ENCODE peak calls at places on chromosomes 3 and 15, in eight cellular contexts. S, Y, V, W, K, E, Q and O are unnamed samples.
A peak's percentile ranks its signal among the peaks of the same experiment; 100 is the strongest.

GRCh38 chr15:38642689-38643270 is 78.2 kb upstream of the RASGRP1 start:
- DNase-seq in S (no peak), Y (no peak), V (no peak), W (no peak), K (no peak), E (no peak), Q (no peak), O (no peak)

GRCh38 chr3:45010718-45011355 is 15.3 kb upstream of the CLEC3B start:
- DNase-seq in S (peak; percentile 67), Y (no peak), V (no peak), W (peak; percentile 82), K (peak; percentile 47), E (peak; percentile 53), Q (no peak), O (no peak)

GRCh38 chr3:128412180-128413002 is 54.3 kb downstream of the DNAJB8 start:
- DNase-seq in S (no peak), Y (no peak), V (no peak), W (no peak), K (no peak), E (no peak), Q (no peak), O (no peak)

GRCh38 chr3:170301404-170301803 is 56.1 kb upstream of the SKIL start:
- DNase-seq in S (peak; percentile 32), Y (no peak), V (no peak), W (no peak), K (peak; percentile 14), E (peak; percentile 71), Q (no peak), O (no peak)

GRCh38 chr3:127590282-127590592 is 296 bp downstream of the TPRA1 start:
- DNase-seq in S (no peak), Y (no peak), V (peak; percentile 74), W (no peak), K (no peak), E (no peak), Q (peak; percentile 71), O (no peak)

GRCh38 chr15:95770191-95770590 is 560.3 kb upstream of the NR2F2 start:
- DNase-seq in S (peak; percentile 32), Y (no peak), V (no peak), W (no peak), K (peak; percentile 30), E (peak; percentile 69), Q (no peak), O (no peak)

GRCh38 chr3:193830791-193831191 is 237.8 kb downstream of the OPA1 start:
- DNase-seq in S (no peak), Y (no peak), V (no peak), W (no peak), K (peak; percentile 37), E (no peak), Q (no peak), O (no peak)

GRCh38 chr3:90054306-90054705 is 946.9 kb downstream of the EPHA3 start:
- DNase-seq in S (no peak), Y (no peak), V (no peak), W (no peak), K (no peak), E (no peak), Q (no peak), O (no peak)

GRCh38 chr15:74785716-74786032 is 3.8 kb downstream of the CSK start:
- DNase-seq in S (no peak), Y (no peak), V (peak; percentile 74), W (peak; percentile 62), K (no peak), E (no peak), Q (peak; percentile 70), O (no peak)

GRCh38 chr15:30038667-30039523 is 43.9 kb upstream of the GOLGA8J start:
- DNase-seq in S (no peak), Y (no peak), V (no peak), W (no peak), K (no peak), E (no peak), Q (no peak), O (peak; percentile 53)

GRCh38 chr3:68631810-68632545 is 300.4 kb downstream of the TAFA4 start:
- DNase-seq in S (no peak), Y (no peak), V (no peak), W (no peak), K (no peak), E (no peak), Q (no peak), O (no peak)

GRCh38 chr3:119530418-119530817 is 29.0 kb downstream of the CD80 start:
- DNase-seq in S (no peak), Y (no peak), V (no peak), W (no peak), K (no peak), E (no peak), Q (no peak), O (no peak)

GRCh38 chr3:27425896-27426565 is 56.8 kb upstream of the NEK10 start:
- DNase-seq in S (no peak), Y (no peak), V (no peak), W (no peak), K (no peak), E (no peak), Q (no peak), O (no peak)

DNA sequence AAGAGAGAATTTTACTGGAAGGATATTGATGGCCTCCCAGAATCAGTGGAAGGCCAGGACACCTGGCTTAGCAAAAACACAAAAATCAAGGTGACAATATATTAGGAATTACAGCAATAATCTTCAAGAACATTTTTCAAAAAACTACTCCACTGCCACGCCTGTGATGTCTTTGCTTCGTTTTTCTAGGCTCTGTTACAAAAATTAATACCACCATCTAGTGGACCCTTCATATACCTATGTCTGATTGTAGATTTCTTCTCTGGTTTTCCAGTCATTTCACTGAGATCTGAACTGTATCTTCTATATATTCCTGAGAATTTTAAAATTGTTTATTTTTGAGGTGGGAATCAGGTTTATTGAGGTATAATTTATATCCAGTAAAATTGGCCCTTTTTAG is 5.6 kb upstream of the SLC33A1 start:
- DNase-seq in S (peak; percentile 18), Y (peak; percentile 44), V (peak; percentile 39), W (no peak), K (peak; percentile 32), E (peak; percentile 44), Q (no peak), O (no peak)
- TF ChIP-seq CTCF in S (peak; percentile 40), Y (peak; percentile 54), V (peak; percentile 35), W (peak; percentile 20), K (peak; percentile 30), E (peak; percentile 31), Q (no peak), O (peak; percentile 47)

GRCh38 chr3:122984007-122984406 is 43.6 kb downstream of the SEMA5B start:
- DNase-seq in S (no peak), Y (no peak), V (no peak), W (peak; percentile 31), K (no peak), E (no peak), Q (no peak), O (no peak)
- TF ChIP-seq CTCF in S (no peak), Y (no peak), V (no peak), W (no peak), K (no peak), E (no peak), Q (no peak), O (no peak)

DNA sequence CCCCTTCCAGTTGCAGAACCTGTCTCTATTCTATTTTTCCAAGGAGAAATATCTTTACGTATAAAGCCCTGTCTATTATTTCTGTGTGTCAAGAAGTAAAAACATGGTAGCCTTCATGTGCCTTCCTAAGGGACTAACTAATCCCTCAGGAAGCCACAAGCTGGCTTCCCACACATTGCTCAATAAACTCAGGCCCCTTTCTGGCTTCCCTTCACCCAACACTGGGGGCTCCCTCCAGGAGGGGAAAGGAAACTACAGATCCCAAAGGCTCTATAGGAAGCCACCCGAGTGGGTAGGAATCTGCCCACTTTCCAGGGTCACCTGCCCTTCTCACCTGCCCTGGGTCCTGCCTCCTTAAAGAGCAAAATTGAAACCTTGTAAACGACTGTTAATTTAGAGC is 4.6 kb downstream of the TLE3 start:
- DNase-seq in S (no peak), Y (peak; percentile 23), V (no peak), W (no peak), K (no peak), E (peak; percentile 66), Q (no peak), O (no peak)
- TF ChIP-seq CTCF in S (no peak), Y (no peak), V (no peak), W (no peak), K (no peak), E (peak; percentile 10), Q (no peak), O (no peak)

DNA sequence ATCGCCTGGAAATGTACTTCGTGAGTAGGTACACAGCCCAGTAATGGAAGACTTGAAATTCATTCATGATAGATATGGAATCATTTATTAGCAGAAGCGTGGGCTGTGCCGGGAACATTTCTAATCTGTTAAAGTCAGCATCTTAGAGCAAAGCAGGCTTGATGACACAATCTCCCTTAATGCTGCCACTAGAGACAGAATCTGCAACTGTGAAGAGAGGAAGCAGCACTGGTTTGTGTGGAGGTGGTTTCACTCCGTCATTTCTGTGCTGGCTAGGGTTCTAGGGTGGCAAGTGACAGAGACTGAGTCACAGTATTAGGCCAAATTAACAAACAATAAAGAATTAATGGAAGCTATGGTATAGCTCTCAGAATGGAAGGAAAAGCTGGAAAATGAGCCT is 225.1 kb upstream of the PROK2 start:
- DNase-seq in S (no peak), Y (no peak), V (peak; percentile 31), W (no peak), K (no peak), E (peak; percentile 31), Q (no peak), O (peak; percentile 37)
- TF ChIP-seq CTCF in S (no peak), Y (no peak), V (peak; percentile 14), W (no peak), K (no peak), E (peak; percentile 4), Q (no peak), O (no peak)

GRCh38 chr3:179981646-179982045 is 55.1 kb downstream of the PEX5L start:
- DNase-seq in S (no peak), Y (no peak), V (no peak), W (no peak), K (no peak), E (no peak), Q (no peak), O (no peak)

GRCh38 chr3:179973024-179973423 is 63.7 kb downstream of the PEX5L start:
- DNase-seq in S (no peak), Y (no peak), V (no peak), W (no peak), K (no peak), E (no peak), Q (no peak), O (no peak)

GRCh38 chr3:179973931-179974361 is 62.8 kb downstream of the PEX5L start:
- DNase-seq in S (no peak), Y (no peak), V (no peak), W (no peak), K (no peak), E (no peak), Q (no peak), O (no peak)

DNA sequence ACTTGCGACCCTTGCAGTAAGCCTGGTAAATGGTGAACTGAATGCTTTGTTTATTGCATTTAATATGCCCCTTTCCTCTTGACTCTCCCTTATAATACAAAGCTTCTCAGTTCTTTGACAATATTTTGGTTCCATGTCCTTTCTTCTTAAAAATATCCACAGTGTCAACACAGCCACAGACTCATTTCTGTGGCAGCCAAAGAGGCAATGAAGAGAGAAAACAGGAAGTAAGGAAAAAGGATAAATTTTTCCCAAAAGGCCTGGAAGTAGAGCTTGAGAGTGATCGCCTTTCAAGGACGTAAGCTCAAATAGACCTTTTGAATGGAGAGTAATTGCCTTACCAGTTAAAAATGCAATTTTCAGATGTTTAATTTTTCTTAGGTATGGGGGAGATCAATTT is 59.4 kb downstream of the PEX5L start:
- DNase-seq in S (no peak), Y (no peak), V (no peak), W (no peak), K (no peak), E (no peak), Q (no peak), O (no peak)
- TF ChIP-seq CTCF in S (no peak), Y (no peak), V (no peak), W (no peak), K (no peak), E (no peak), Q (no peak), O (no peak)

GRCh38 chr3:73624363-73625123 is at the start of gene PDZRN3:
- DNase-seq in S (peak; percentile 82), Y (no peak), V (no peak), W (peak; percentile 91), K (peak; percentile 71), E (peak; percentile 68), Q (peak; percentile 66), O (peak; percentile 62)
- TF ChIP-seq CTCF in S (no peak), Y (no peak), V (no peak), W (no peak), K (no peak), E (no peak), Q (no peak), O (no peak)